ENCODE peak calls at places on chromosome 17, in seven cellular contexts. U is Peyer's patch, X is adipocyte, K is neuronal stem cell, C is astrocyte of the spinal cord, D is adrenal gland, I is GM23248. B is an unnamed sample.

GRCh38 chr17:64306850-64307463 is 43.9 kb upstream of the TEX2 start:
- DNase-seq in U (peak), X (peak), K (peak), C (peak), D (peak), I (peak), B (peak)

GRCh38 chr17:74972107-74972972 is at the start of gene HID1:
- DNase-seq in U (peak), X (peak), K (peak), C (no peak), D (peak), I (peak), B (no peak)

GRCh38 chr17:40522250-40522960 is 21.0 kb upstream of the TNS4 start:
- DNase-seq in U (no peak), X (peak), K (no peak), C (no peak), D (no peak), I (peak), B (peak)

GRCh38 chr17:14760719-14761425 is 460.0 kb downstream of the HS3ST3B1 start:
- DNase-seq in U (no peak), X (no peak), K (no peak), C (no peak), D (no peak), I (peak), B (no peak)

GRCh38 chr17:57935833-57936807 is 19.1 kb downstream of the CUEDC1 start:
- DNase-seq in U (no peak), X (peak), K (peak), C (peak), D (peak), I (peak), B (peak)

GRCh38 chr17:2383628-2384167 is 17.2 kb downstream of the MNT start:
- DNase-seq in U (no peak), X (no peak), K (no peak), C (no peak), D (no peak), I (no peak), B (no peak)

GRCh38 chr17:50621562-50621961 is 13.1 kb upstream of the ABCC3 start:
- DNase-seq in U (no peak), X (no peak), K (no peak), C (no peak), D (no peak), I (no peak), B (peak)

GRCh38 chr17:69609495-69610315 is 195.2 kb downstream of the MAP2K6 start:
- DNase-seq in U (no peak), X (peak), K (no peak), C (peak), D (no peak), I (peak), B (peak)

GRCh38 chr17:16926061-16926511 is 45.8 kb downstream of the TNFRSF13B start:
- DNase-seq in U (no peak), X (no peak), K (no peak), C (no peak), D (no peak), I (no peak), B (no peak)

GRCh38 chr17:64635647-64636305 is 26.3 kb downstream of the SMURF2 start:
- DNase-seq in U (no peak), X (peak), K (no peak), C (peak), D (no peak), I (peak), B (peak)

GRCh38 chr17:1107083-1107776 is 72.6 kb downstream of the ABR start:
- DNase-seq in U (no peak), X (no peak), K (no peak), C (no peak), D (no peak), I (no peak), B (no peak)

GRCh38 chr17:74325743-74326379 is at the start of gene KIF19:
- DNase-seq in U (peak), X (no peak), K (peak), C (no peak), D (peak), I (peak), B (no peak)

GRCh38 chr17:64130559-64131001 is 636 bp upstream of the ERN1 start:
- DNase-seq in U (peak), X (peak), K (no peak), C (no peak), D (peak), I (peak), B (peak)

GRCh38 chr17:79007504-79008381 is 1.8 kb downstream of the CANT1 start:
- DNase-seq in U (no peak), X (no peak), K (no peak), C (no peak), D (no peak), I (peak), B (no peak)

GRCh38 chr17:49853470-49854015 is 5.7 kb upstream of the TAC4 start:
- DNase-seq in U (no peak), X (no peak), K (no peak), C (no peak), D (no peak), I (no peak), B (no peak)

GRCh38 chr17:45324336-45324735 is 7.5 kb upstream of the MAP3K14 start:
- DNase-seq in U (no peak), X (no peak), K (no peak), C (no peak), D (peak), I (no peak), B (no peak)

DNA sequence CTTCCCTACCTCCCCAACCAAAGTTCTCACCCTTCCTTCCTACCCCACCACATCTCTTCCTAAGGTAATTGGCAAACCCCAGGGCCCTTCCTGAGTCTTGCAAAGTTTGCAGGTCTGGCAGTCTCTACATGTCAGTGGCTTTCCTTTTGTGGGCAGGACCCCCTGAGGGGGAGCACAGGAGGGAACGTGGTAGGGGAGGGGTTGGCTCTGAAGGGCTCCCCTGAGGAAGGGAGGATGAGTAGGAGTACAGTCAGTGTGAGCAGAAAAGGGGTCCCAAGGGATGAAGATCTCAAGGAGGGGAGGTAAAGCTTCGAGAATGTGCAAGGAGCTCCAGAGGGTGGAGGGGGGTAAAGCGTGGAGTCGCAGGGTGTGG is 206.9 kb downstream of the RAB11FIP4 start:
- DNase-seq in U (no peak), X (no peak), K (no peak), C (no peak), D (no peak), I (no peak), B (no peak)
- H3K4me3 ChIP-seq in U (no peak), X (no peak), K (no peak), C (no peak), D (no peak), I (no peak), B (no peak)

DNA sequence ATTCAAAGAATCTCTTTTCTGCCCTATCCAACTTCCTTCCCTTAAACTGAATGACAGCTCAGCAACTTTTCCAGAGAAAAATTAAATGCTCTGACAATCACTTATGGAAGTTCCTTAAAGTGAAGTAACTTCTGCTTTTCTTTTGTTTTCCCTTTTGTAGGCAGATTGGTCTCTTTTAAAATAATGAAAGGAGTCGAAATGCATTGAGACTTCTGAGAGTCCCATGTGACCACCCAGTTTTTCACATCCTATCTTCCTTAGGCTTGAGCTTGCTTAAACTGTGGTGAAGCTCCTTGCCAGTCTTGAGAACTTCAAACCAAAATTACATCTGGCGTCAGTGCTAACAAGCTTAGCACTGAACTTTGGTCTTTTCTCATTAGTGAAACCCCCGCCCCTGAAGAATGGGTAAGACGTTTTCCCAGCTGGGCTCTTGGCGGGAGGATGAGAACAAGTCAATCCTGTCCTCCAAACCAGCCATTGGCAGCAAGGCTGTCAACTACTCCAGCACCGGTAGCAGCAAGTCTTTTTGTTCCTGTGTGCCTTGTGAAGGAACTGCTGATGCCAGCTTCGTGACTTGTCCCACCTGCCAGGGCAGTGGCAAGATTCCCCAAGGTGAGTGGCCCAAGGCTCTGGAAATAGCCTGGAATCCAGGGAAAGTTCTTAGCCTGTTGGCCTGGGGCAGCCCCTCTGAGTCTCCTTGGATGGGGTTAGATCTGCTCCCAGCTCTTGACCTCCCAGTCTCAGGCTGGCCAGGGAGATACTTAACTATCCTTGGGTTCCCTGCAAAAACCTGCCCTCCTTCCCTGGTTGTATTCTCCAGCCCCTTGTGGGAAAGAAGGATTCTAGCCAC is 1.2 kb downstream of the TMEM106A start:
- DNase-seq in U (no peak), X (peak), K (no peak), C (no peak), D (no peak), I (peak), B (peak)
- H3K4me3 ChIP-seq in U (peak), X (peak), K (no peak), C (peak), D (no peak), I (peak), B (peak)

GRCh38 chr17:27526603-27527002 is 70.4 kb downstream of the KSR1 start:
- DNase-seq in U (peak), X (peak), K (no peak), C (peak), D (peak), I (peak), B (peak)
- H3K4me3 ChIP-seq in U (no peak), X (no peak), K (no peak), C (no peak), D (no peak), I (no peak), B (no peak)

GRCh38 chr17:82050152-82050760 is 1.4 kb downstream of the RFNG start:
- DNase-seq in U (no peak), X (no peak), K (no peak), C (no peak), D (no peak), I (no peak), B (no peak)
- H3K4me3 ChIP-seq in U (peak), X (peak), K (peak), C (peak), D (peak), I (peak), B (peak)